ENCODE peak calls at places on chromosomes 1 and 21, in five cellular contexts. O is stimulated activated naive CD8-positive, alpha-beta T cell treated with anti-CD3 and anti-CD28 coated beads, Interleukin-15, amount 100 ng/mL, for 72 hours; N is right cardiac atrium; U is HCT116; Q is B cell. H is an unnamed sample.

GRCh38 chr1:18602533-18603211 is 28.0 kb upstream of the PAX7 start:
- ATAC-seq in Q (no peak), U (peak), N (no peak), O (peak), H (no peak)

GRCh38 chr1:156295391-156295947 is at the start of gene GLMP:
- ATAC-seq in U (peak), N (peak), Q (peak), O (peak), H (peak)

GRCh38 chr1:203450541-203451149 is 25.0 kb upstream of the PRELP start:
- ATAC-seq in Q (no peak), U (peak), N (no peak), O (no peak), H (no peak)

GRCh38 chr1:185170291-185170848 is 13.4 kb downstream of the SWT1 start:
- ATAC-seq in N (peak), O (peak), Q (peak), U (peak), H (peak)

GRCh38 chr1:183628537-183628936 is 7.0 kb downstream of the ARPC5 start:
- ATAC-seq in U (no peak), Q (no peak), N (no peak), O (peak), H (peak)

GRCh38 chr1:97139512-97139911 is 417.9 kb downstream of the PTBP2 start:
- ATAC-seq in O (no peak), Q (no peak), U (no peak), N (no peak), H (no peak)

GRCh38 chr1:232509570-232509969 is 120.4 kb downstream of the SIPA1L2 start:
- ATAC-seq in O (no peak), Q (no peak), U (no peak), N (peak), H (no peak)

GRCh38 chr1:245837741-245838140 is 669.3 kb downstream of the SMYD3 start:
- ATAC-seq in N (no peak), O (no peak), U (peak), Q (no peak), H (no peak)

GRCh38 chr1:91741301-91741700 is 144.7 kb downstream of the TGFBR3 start:
- ATAC-seq in Q (no peak), U (no peak), N (no peak), O (no peak), H (no peak)

GRCh38 chr1:85617582-85618237 is 37.1 kb downstream of the CCN1 start:
- ATAC-seq in U (no peak), O (no peak), Q (no peak), N (no peak), H (no peak)

GRCh38 chr1:86798608-86799291 is 94.4 kb downstream of the SH3GLB1 start:
- ATAC-seq in O (peak), U (no peak), N (no peak), Q (peak), H (peak)

GRCh38 chr1:24969616-24970398 is 39.7 kb upstream of the RUNX3 start:
- ATAC-seq in N (no peak), O (no peak), Q (no peak), U (peak), H (no peak)

GRCh38 chr1:160681067-160681890 is 30.3 kb downstream of the CD48 start:
- ATAC-seq in U (peak), N (peak), Q (peak), O (peak), H (peak)

GRCh38 chr1:118144777-118145176 is 40.3 kb downstream of the SPAG17 start:
- ATAC-seq in O (no peak), N (no peak), U (no peak), Q (no peak), H (no peak)

GRCh38 chr1:202951437-202951836 is 6.7 kb downstream of the ADIPOR1 start:
- ATAC-seq in N (no peak), Q (no peak), O (no peak), U (no peak), H (no peak)

GRCh38 chr1:53526451-53527101 is 67.4 kb downstream of the DMRTB1 start:
- ATAC-seq in U (no peak), Q (no peak), N (peak), O (no peak), H (no peak)

GRCh38 chr1:180440335-180440734 is 62.0 kb downstream of the ACBD6 start:
- ATAC-seq in Q (no peak), O (no peak), U (no peak), N (no peak), H (no peak)

GRCh38 chr1:189434461-189434860 is 1043.2 kb downstream of the BRINP3 start:
- ATAC-seq in Q (no peak), U (no peak), O (no peak), N (no peak), H (no peak)

GRCh38 chr1:85115933-85116332 is 67.6 kb upstream of the MCOLN3 start:
- ATAC-seq in O (no peak), U (no peak), N (no peak), Q (no peak), H (no peak)

GRCh38 chr1:110875216-110875731 is 2.3 kb downstream of the CD53 start:
- ATAC-seq in U (no peak), N (peak), O (peak), Q (peak), H (peak)

GRCh38 chr21:21148514-21148913 is 150.3 kb downstream of the NCAM2 start:
- ATAC-seq in Q (no peak), O (no peak), U (no peak), N (no peak), H (no peak)

GRCh38 chr1:166902279-166902678 is 26.2 kb upstream of the TADA1 start:
- ATAC-seq in O (no peak), U (peak), N (peak), Q (no peak), H (peak)

GRCh38 chr21:46393451-46393940 is 65.2 kb upstream of the DIP2A start:
- ATAC-seq in U (no peak), Q (no peak), N (peak), O (no peak), H (no peak)

GRCh38 chr1:65041014-65041413 is 74.7 kb upstream of the JAK1 start:
- ATAC-seq in Q (no peak), O (no peak), U (no peak), N (peak), H (no peak)

GRCh38 chr1:92877792-92878191 is 46.0 kb downstream of the RPL5 start:
- ATAC-seq in N (no peak), U (no peak), O (peak), Q (no peak), H (peak)

GRCh38 chr1:178417858-178418257 is 78.9 kb downstream of the CLEC20A start:
- ATAC-seq in Q (no peak), O (no peak), U (peak), N (no peak), H (no peak)

GRCh38 chr1:76494807-76495206 is 372.5 kb upstream of the ST6GALNAC5 start:
- ATAC-seq in O (peak), Q (no peak), U (no peak), N (no peak), H (peak)

GRCh38 chr1:22107126-22107525 is 35.8 kb downstream of the WNT4 start:
- ATAC-seq in Q (no peak), N (no peak), O (no peak), U (no peak), H (no peak)

GRCh38 chr1:182050481-182051438 is 10.8 kb downstream of the ZNF648 start:
- ATAC-seq in Q (no peak), O (no peak), U (no peak), N (no peak), H (no peak)

GRCh38 chr1:77756052-77756754 is 3.4 kb downstream of the USP33 start:
- ATAC-seq in N (no peak), O (no peak), Q (no peak), U (no peak), H (no peak)

GRCh38 chr21:45901061-45901690 is 80.4 kb upstream of the COL6A1 start:
- ATAC-seq in Q (no peak), O (no peak), N (no peak), U (no peak), H (no peak)

GRCh38 chr1:151574575-151575529 is 34.7 kb downstream of the TUFT1 start:
- ATAC-seq in O (peak), Q (no peak), N (peak), U (peak), H (peak)

GRCh38 chr1:160795951-160796383 is at the start of gene LY9:
- ATAC-seq in Q (peak), N (peak), O (peak), U (no peak), H (peak)

GRCh38 chr1:221994274-221994698 is 252.4 kb upstream of the DUSP10 start:
- ATAC-seq in N (no peak), U (no peak), O (peak), Q (no peak), H (peak)

GRCh38 chr1:106080608-106081325 is 975.7 kb upstream of the PRMT6 start:
- ATAC-seq in N (no peak), Q (no peak), O (no peak), U (no peak), H (no peak)

GRCh38 chr1:205122489-205122882 is 708 bp upstream of the RBBP5 start:
- ATAC-seq in U (peak), Q (no peak), O (no peak), N (peak), H (no peak)

GRCh38 chr1:109282497-109282951 is 421 bp downstream of the PSRC1 start:
- ATAC-seq in N (no peak), Q (no peak), O (no peak), U (peak), H (no peak)